ENCODE peak calls at places on chromosomes 1 and 21, in ten cellular contexts. One of them, this sample, is unnamed. For H3K4me1, the result is how much of the 10 kb centered on the place peaks cover.

GRCh38 chr1:220803401-220804201 is 16.9 kb downstream of the MTARC1 start:
- DNase-seq in body of pancreas: no peak
- DNase-seq in psoas muscle: no peak
- DNase-seq in thoracic aorta: no peak
- DNase-seq in upper lobe of right lung: no peak
- DNase-seq in tibial artery: no peak
- DNase-seq in hepatocyte: peak
- DNase-seq in iPS DF 6.9: no peak
- DNase-seq in neural progenitor cell: peak
- DNase-seq in lower lobe of right lung: no peak
- DNase-seq in this sample: no peak

GRCh38 chr1:185813401-185813979 is 79.3 kb downstream of the HMCN1 start:
- DNase-seq in body of pancreas: no peak
- DNase-seq in psoas muscle: no peak
- DNase-seq in thoracic aorta: no peak
- DNase-seq in upper lobe of right lung: no peak
- DNase-seq in tibial artery: no peak
- DNase-seq in hepatocyte: peak
- DNase-seq in iPS DF 6.9: peak
- DNase-seq in neural progenitor cell: peak
- DNase-seq in lower lobe of right lung: no peak
- DNase-seq in this sample: peak

GRCh38 chr1:164950453-164951052 is 391.6 kb downstream of the PBX1 start:
- DNase-seq in body of pancreas: no peak
- DNase-seq in psoas muscle: no peak
- DNase-seq in thoracic aorta: no peak
- DNase-seq in upper lobe of right lung: no peak
- DNase-seq in tibial artery: no peak
- DNase-seq in hepatocyte: peak
- DNase-seq in iPS DF 6.9: no peak
- DNase-seq in neural progenitor cell: no peak
- DNase-seq in lower lobe of right lung: no peak
- DNase-seq in this sample: no peak

GRCh38 chr21:46022551-46023107 is 41.1 kb downstream of the COL6A1 start:
- DNase-seq in body of pancreas: no peak
- DNase-seq in psoas muscle: peak
- DNase-seq in thoracic aorta: no peak
- DNase-seq in upper lobe of right lung: no peak
- DNase-seq in tibial artery: no peak
- DNase-seq in hepatocyte: peak
- DNase-seq in iPS DF 6.9: no peak
- DNase-seq in neural progenitor cell: no peak
- DNase-seq in lower lobe of right lung: no peak
- DNase-seq in this sample: no peak

GRCh38 chr1:152582647-152583046 is 2.3 kb upstream of the LCE3D start:
- DNase-seq in body of pancreas: no peak
- DNase-seq in psoas muscle: no peak
- DNase-seq in thoracic aorta: no peak
- DNase-seq in upper lobe of right lung: no peak
- DNase-seq in tibial artery: no peak
- DNase-seq in hepatocyte: no peak
- DNase-seq in iPS DF 6.9: no peak
- DNase-seq in neural progenitor cell: no peak
- DNase-seq in lower lobe of right lung: no peak
- DNase-seq in this sample: no peak

GRCh38 chr1:72547412-72547811 is 265.1 kb upstream of the NEGR1 start:
- DNase-seq in body of pancreas: no peak
- DNase-seq in psoas muscle: no peak
- DNase-seq in thoracic aorta: no peak
- DNase-seq in upper lobe of right lung: no peak
- DNase-seq in tibial artery: no peak
- DNase-seq in hepatocyte: no peak
- DNase-seq in iPS DF 6.9: no peak
- DNase-seq in neural progenitor cell: no peak
- DNase-seq in lower lobe of right lung: no peak
- DNase-seq in this sample: no peak

GRCh38 chr1:78718566-78718965 is 68.9 kb downstream of the IFI44 start:
- DNase-seq in body of pancreas: no peak
- DNase-seq in psoas muscle: no peak
- DNase-seq in thoracic aorta: no peak
- DNase-seq in upper lobe of right lung: no peak
- DNase-seq in tibial artery: no peak
- DNase-seq in hepatocyte: no peak
- DNase-seq in iPS DF 6.9: no peak
- DNase-seq in neural progenitor cell: no peak
- DNase-seq in lower lobe of right lung: no peak
- DNase-seq in this sample: no peak

GRCh38 chr1:7172804-7173203 is 387.6 kb downstream of the CAMTA1 start:
- DNase-seq in body of pancreas: no peak
- DNase-seq in psoas muscle: no peak
- DNase-seq in thoracic aorta: no peak
- DNase-seq in upper lobe of right lung: no peak
- DNase-seq in tibial artery: no peak
- DNase-seq in hepatocyte: no peak
- DNase-seq in iPS DF 6.9: no peak
- DNase-seq in neural progenitor cell: no peak
- DNase-seq in lower lobe of right lung: no peak
- DNase-seq in this sample: no peak

GRCh38 chr1:225850370-225850769 is 31.8 kb downstream of the TMEM63A start:
- DNase-seq in body of pancreas: no peak
- DNase-seq in psoas muscle: no peak
- DNase-seq in thoracic aorta: no peak
- DNase-seq in upper lobe of right lung: no peak
- DNase-seq in tibial artery: no peak
- DNase-seq in hepatocyte: no peak
- DNase-seq in iPS DF 6.9: no peak
- DNase-seq in neural progenitor cell: no peak
- DNase-seq in lower lobe of right lung: no peak
- DNase-seq in this sample: no peak
- H3K4me1 ChIP-seq in body of pancreas: under half
- H3K4me1 ChIP-seq in psoas muscle: under half
- H3K4me1 ChIP-seq in thoracic aorta: under half
- H3K4me1 ChIP-seq in upper lobe of right lung: under half
- H3K4me1 ChIP-seq in tibial artery: under half
- H3K4me1 ChIP-seq in hepatocyte: under half
- H3K4me1 ChIP-seq in iPS DF 6.9: under half
- H3K4me1 ChIP-seq in neural progenitor cell: under half
- H3K4me1 ChIP-seq in lower lobe of right lung: under half
- H3K4me1 ChIP-seq in this sample: under half

GRCh38 chr21:36323032-36323431 is 3.0 kb downstream of the MORC3 start:
- DNase-seq in body of pancreas: no peak
- DNase-seq in psoas muscle: no peak
- DNase-seq in thoracic aorta: no peak
- DNase-seq in upper lobe of right lung: no peak
- DNase-seq in tibial artery: no peak
- DNase-seq in hepatocyte: no peak
- DNase-seq in iPS DF 6.9: no peak
- DNase-seq in neural progenitor cell: no peak
- DNase-seq in lower lobe of right lung: no peak
- DNase-seq in this sample: no peak
- H3K4me1 ChIP-seq in body of pancreas: half or more
- H3K4me1 ChIP-seq in psoas muscle: under half
- H3K4me1 ChIP-seq in thoracic aorta: under half
- H3K4me1 ChIP-seq in upper lobe of right lung: under half
- H3K4me1 ChIP-seq in tibial artery: half or more
- H3K4me1 ChIP-seq in hepatocyte: under half
- H3K4me1 ChIP-seq in iPS DF 6.9: under half
- H3K4me1 ChIP-seq in neural progenitor cell: under half
- H3K4me1 ChIP-seq in lower lobe of right lung: half or more
- H3K4me1 ChIP-seq in this sample: under half

GRCh38 chr1:44810101-44810761 is 1.9 kb downstream of the BTBD19 start:
- DNase-seq in body of pancreas: peak
- DNase-seq in psoas muscle: peak
- DNase-seq in thoracic aorta: no peak
- DNase-seq in upper lobe of right lung: peak
- DNase-seq in tibial artery: peak
- DNase-seq in hepatocyte: peak
- DNase-seq in iPS DF 6.9: no peak
- DNase-seq in neural progenitor cell: no peak
- DNase-seq in lower lobe of right lung: peak
- DNase-seq in this sample: peak

GRCh38 chr1:44808063-44808937 is at the start of gene BTBD19:
- DNase-seq in body of pancreas: peak
- DNase-seq in psoas muscle: peak
- DNase-seq in thoracic aorta: no peak
- DNase-seq in upper lobe of right lung: peak
- DNase-seq in tibial artery: peak
- DNase-seq in hepatocyte: peak
- DNase-seq in iPS DF 6.9: no peak
- DNase-seq in neural progenitor cell: peak
- DNase-seq in lower lobe of right lung: peak
- DNase-seq in this sample: peak

GRCh38 chr1:44807364-44808062 is 362 bp upstream of the DYNLT4 start:
- DNase-seq in body of pancreas: peak
- DNase-seq in psoas muscle: peak
- DNase-seq in thoracic aorta: peak
- DNase-seq in upper lobe of right lung: peak
- DNase-seq in tibial artery: peak
- DNase-seq in hepatocyte: peak
- DNase-seq in iPS DF 6.9: no peak
- DNase-seq in neural progenitor cell: peak
- DNase-seq in lower lobe of right lung: peak
- DNase-seq in this sample: peak

GRCh38 chr1:44811234-44811633 is 2.9 kb downstream of the BTBD19 start:
- DNase-seq in body of pancreas: peak
- DNase-seq in psoas muscle: no peak
- DNase-seq in thoracic aorta: no peak
- DNase-seq in upper lobe of right lung: peak
- DNase-seq in tibial artery: no peak
- DNase-seq in hepatocyte: peak
- DNase-seq in iPS DF 6.9: no peak
- DNase-seq in neural progenitor cell: peak
- DNase-seq in lower lobe of right lung: peak
- DNase-seq in this sample: no peak

DNA sequence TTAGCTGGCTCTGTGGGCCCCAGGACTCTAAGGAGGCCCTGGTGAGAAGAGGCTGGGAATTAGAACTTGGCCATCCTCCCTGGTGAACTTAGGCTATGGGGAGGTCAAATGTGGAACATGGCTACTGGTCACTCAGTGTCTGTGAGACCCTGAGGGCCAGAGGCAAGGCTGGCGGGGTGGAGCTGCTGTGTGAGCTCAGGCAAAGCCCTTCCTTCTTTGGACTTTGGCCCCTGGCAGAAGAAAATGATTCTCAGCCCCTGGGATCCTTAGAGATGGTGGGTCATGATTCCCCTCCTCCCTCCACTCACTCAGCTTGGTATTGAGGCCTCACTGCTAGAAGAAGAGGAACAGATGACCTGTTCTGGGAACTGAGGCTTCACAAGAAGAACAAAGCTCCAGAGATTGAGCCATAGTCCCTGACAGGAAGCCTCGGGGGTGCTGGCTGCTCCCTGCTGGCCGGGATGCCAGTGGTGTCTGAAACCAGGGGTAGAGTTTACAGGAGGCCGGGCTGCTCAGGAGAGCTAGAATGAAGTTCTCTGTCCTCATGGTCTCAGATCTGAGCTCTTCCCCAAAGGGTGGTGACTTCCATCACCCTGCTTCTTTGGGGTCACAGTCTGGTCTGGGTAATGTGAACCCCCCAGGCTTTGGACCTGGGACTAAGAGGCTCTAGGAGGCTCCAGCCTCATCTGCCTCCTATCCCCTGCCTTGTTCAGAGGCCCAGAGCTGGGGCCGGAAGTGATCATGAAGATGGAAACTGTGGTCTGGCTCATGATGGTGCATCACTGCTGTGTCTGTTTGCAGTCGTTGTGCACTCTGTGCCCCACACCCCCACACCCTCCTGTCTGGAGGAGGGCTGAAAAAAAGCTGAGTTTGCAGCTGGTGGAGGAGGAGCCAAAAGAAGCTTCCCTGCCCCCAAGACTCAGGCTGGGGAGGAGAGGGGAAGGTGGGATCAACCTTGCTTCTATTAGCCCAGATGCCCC is 905 bp downstream of the BTBD19 start:
- DNase-seq in body of pancreas: peak
- DNase-seq in psoas muscle: peak
- DNase-seq in thoracic aorta: no peak
- DNase-seq in upper lobe of right lung: peak
- DNase-seq in tibial artery: peak
- DNase-seq in hepatocyte: peak
- DNase-seq in iPS DF 6.9: no peak
- DNase-seq in neural progenitor cell: no peak
- DNase-seq in lower lobe of right lung: peak
- DNase-seq in this sample: peak
- H3K4me1 ChIP-seq in body of pancreas: half or more
- H3K4me1 ChIP-seq in psoas muscle: under half
- H3K4me1 ChIP-seq in thoracic aorta: half or more
- H3K4me1 ChIP-seq in upper lobe of right lung: half or more
- H3K4me1 ChIP-seq in tibial artery: half or more
- H3K4me1 ChIP-seq in hepatocyte: half or more
- H3K4me1 ChIP-seq in iPS DF 6.9: under half
- H3K4me1 ChIP-seq in neural progenitor cell: under half
- H3K4me1 ChIP-seq in lower lobe of right lung: half or more
- H3K4me1 ChIP-seq in this sample: under half

GRCh38 chr1:21301794-21302440 is 11.7 kb upstream of the ECE1 start:
- DNase-seq in body of pancreas: no peak
- DNase-seq in psoas muscle: no peak
- DNase-seq in thoracic aorta: no peak
- DNase-seq in upper lobe of right lung: no peak
- DNase-seq in tibial artery: no peak
- DNase-seq in hepatocyte: no peak
- DNase-seq in iPS DF 6.9: no peak
- DNase-seq in neural progenitor cell: no peak
- DNase-seq in lower lobe of right lung: no peak
- DNase-seq in this sample: no peak

GRCh38 chr1:21305155-21305899 is 15.1 kb upstream of the ECE1 start:
- DNase-seq in body of pancreas: no peak
- DNase-seq in psoas muscle: no peak
- DNase-seq in thoracic aorta: no peak
- DNase-seq in upper lobe of right lung: no peak
- DNase-seq in tibial artery: no peak
- DNase-seq in hepatocyte: no peak
- DNase-seq in iPS DF 6.9: no peak
- DNase-seq in neural progenitor cell: no peak
- DNase-seq in lower lobe of right lung: no peak
- DNase-seq in this sample: no peak

GRCh38 chr1:21304488-21304887 is 14.2 kb upstream of the ECE1 start:
- DNase-seq in body of pancreas: no peak
- DNase-seq in psoas muscle: no peak
- DNase-seq in thoracic aorta: no peak
- DNase-seq in upper lobe of right lung: no peak
- DNase-seq in tibial artery: no peak
- DNase-seq in hepatocyte: no peak
- DNase-seq in iPS DF 6.9: no peak
- DNase-seq in neural progenitor cell: no peak
- DNase-seq in lower lobe of right lung: no peak
- DNase-seq in this sample: no peak

GRCh38 chr1:21300774-21301173 is 10.5 kb upstream of the ECE1 start:
- DNase-seq in body of pancreas: no peak
- DNase-seq in psoas muscle: no peak
- DNase-seq in thoracic aorta: no peak
- DNase-seq in upper lobe of right lung: no peak
- DNase-seq in tibial artery: no peak
- DNase-seq in hepatocyte: no peak
- DNase-seq in iPS DF 6.9: no peak
- DNase-seq in neural progenitor cell: no peak
- DNase-seq in lower lobe of right lung: no peak
- DNase-seq in this sample: no peak

DNA sequence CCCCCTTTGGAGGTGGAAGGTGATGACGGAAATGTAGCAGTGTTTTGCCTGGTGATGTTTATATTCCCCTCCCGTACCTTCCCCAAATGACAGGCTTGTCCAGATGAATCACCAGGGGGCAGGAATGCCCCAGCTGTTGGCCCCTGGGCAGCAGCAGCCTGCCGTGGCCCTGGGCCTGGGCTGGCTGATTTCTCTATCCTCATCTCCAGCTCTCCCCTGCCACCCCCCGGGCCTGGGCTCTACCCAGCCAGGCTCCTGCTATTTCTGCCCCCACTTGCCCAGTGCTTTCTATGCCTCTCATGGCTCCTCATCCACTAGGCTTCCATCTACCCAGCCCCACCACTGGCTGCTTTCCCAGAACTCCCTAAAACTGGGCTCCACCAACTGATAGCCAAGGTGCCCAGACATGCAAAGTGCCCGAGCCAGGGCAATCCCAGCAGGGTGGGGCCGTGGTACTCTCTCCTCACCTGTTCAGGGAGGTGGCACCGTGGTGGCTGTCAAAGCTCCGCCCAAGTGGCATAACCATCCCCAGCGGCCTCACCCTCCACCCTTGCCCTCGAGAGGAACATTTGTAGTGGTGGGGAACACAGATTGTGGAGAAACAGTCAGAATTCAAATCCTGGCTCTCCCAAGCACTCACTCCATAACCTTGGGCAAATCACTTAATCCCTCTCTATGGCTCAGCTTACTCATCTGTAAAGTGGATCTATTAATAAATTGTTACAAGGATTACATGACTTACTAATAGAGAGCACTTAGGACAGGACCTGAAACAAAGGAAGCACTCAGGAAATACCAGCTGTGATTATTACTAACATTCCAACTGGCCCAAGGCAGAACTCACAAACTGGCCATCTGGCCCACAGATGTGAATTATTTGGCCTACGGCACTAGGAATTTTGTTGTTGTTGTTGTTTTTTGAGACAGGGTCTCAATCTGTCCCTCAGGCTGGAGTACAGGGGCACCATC is 12.8 kb upstream of the ECE1 start:
- DNase-seq in body of pancreas: no peak
- DNase-seq in psoas muscle: no peak
- DNase-seq in thoracic aorta: no peak
- DNase-seq in upper lobe of right lung: no peak
- DNase-seq in tibial artery: no peak
- DNase-seq in hepatocyte: no peak
- DNase-seq in iPS DF 6.9: no peak
- DNase-seq in neural progenitor cell: no peak
- DNase-seq in lower lobe of right lung: no peak
- DNase-seq in this sample: peak
- H3K4me1 ChIP-seq in body of pancreas: under half
- H3K4me1 ChIP-seq in psoas muscle: under half
- H3K4me1 ChIP-seq in thoracic aorta: under half
- H3K4me1 ChIP-seq in upper lobe of right lung: under half
- H3K4me1 ChIP-seq in tibial artery: half or more
- H3K4me1 ChIP-seq in hepatocyte: under half
- H3K4me1 ChIP-seq in iPS DF 6.9: under half
- H3K4me1 ChIP-seq in neural progenitor cell: under half
- H3K4me1 ChIP-seq in lower lobe of right lung: under half
- H3K4me1 ChIP-seq in this sample: half or more